ENCODE peak calls at places on chromosomes 4 and X, in seven cellular contexts. One of them, this sample, is unnamed.

GRCh38 chr4:189502841-189503240 is 437.8 kb upstream of the FRG1 start:
- DNase-seq in MV-4-11: no peak
- DNase-seq in activated CD4-positive, alpha-beta T cell treated with anti-CD3 and anti-CD28 coated beads, Interleukin-2, amount 10 ng/mL, durations not matched to agents 7 days and 5 days: no peak
- DNase-seq in HEK293T: no peak
- DNase-seq in MG63: no peak
- DNase-seq in GM04504: no peak
- DNase-seq in NCI-H2171 treated with DMSO at 0.1 percent for 48 hours: no peak
- DNase-seq in this sample: no peak

GRCh38 chrX:154603438-154604430 is 15.3 kb downstream of the CTAG1B start:
- DNase-seq in MV-4-11: peak
- DNase-seq in activated CD4-positive, alpha-beta T cell treated with anti-CD3 and anti-CD28 coated beads, Interleukin-2, amount 10 ng/mL, durations not matched to agents 7 days and 5 days: no peak
- DNase-seq in HEK293T: peak
- DNase-seq in MG63: peak
- DNase-seq in GM04504: no peak
- DNase-seq in NCI-H2171 treated with DMSO at 0.1 percent for 48 hours: no peak
- DNase-seq in this sample: peak

GRCh38 chrX:74526786-74527185 is 87.6 kb downstream of the RLIM start:
- DNase-seq in MV-4-11: no peak
- DNase-seq in activated CD4-positive, alpha-beta T cell treated with anti-CD3 and anti-CD28 coated beads, Interleukin-2, amount 10 ng/mL, durations not matched to agents 7 days and 5 days: no peak
- DNase-seq in HEK293T: no peak
- DNase-seq in MG63: no peak
- DNase-seq in GM04504: no peak
- DNase-seq in NCI-H2171 treated with DMSO at 0.1 percent for 48 hours: no peak
- DNase-seq in this sample: no peak

GRCh38 chrX:49287665-49288064 is 15.8 kb upstream of the GAGE10 start:
- DNase-seq in MV-4-11: no peak
- DNase-seq in activated CD4-positive, alpha-beta T cell treated with anti-CD3 and anti-CD28 coated beads, Interleukin-2, amount 10 ng/mL, durations not matched to agents 7 days and 5 days: no peak
- DNase-seq in HEK293T: no peak
- DNase-seq in MG63: no peak
- DNase-seq in GM04504: no peak
- DNase-seq in NCI-H2171 treated with DMSO at 0.1 percent for 48 hours: no peak
- DNase-seq in this sample: no peak

GRCh38 chrX:101429934-101430333 is 21.9 kb downstream of the HNRNPH2 start:
- DNase-seq in MV-4-11: no peak
- DNase-seq in activated CD4-positive, alpha-beta T cell treated with anti-CD3 and anti-CD28 coated beads, Interleukin-2, amount 10 ng/mL, durations not matched to agents 7 days and 5 days: no peak
- DNase-seq in HEK293T: no peak
- DNase-seq in MG63: no peak
- DNase-seq in GM04504: no peak
- DNase-seq in NCI-H2171 treated with DMSO at 0.1 percent for 48 hours: no peak
- DNase-seq in this sample: no peak

GRCh38 chr4:4206204-4206603 is 20.5 kb downstream of the OTOP1 start:
- DNase-seq in MV-4-11: no peak
- DNase-seq in activated CD4-positive, alpha-beta T cell treated with anti-CD3 and anti-CD28 coated beads, Interleukin-2, amount 10 ng/mL, durations not matched to agents 7 days and 5 days: no peak
- DNase-seq in HEK293T: no peak
- DNase-seq in MG63: no peak
- DNase-seq in GM04504: no peak
- DNase-seq in NCI-H2171 treated with DMSO at 0.1 percent for 48 hours: no peak
- DNase-seq in this sample: no peak

GRCh38 chrX:149539283-149540132 is 1.3 kb upstream of the EOLA1 start:
- DNase-seq in MV-4-11: peak
- DNase-seq in activated CD4-positive, alpha-beta T cell treated with anti-CD3 and anti-CD28 coated beads, Interleukin-2, amount 10 ng/mL, durations not matched to agents 7 days and 5 days: peak
- DNase-seq in HEK293T: peak
- DNase-seq in MG63: peak
- DNase-seq in GM04504: peak
- DNase-seq in NCI-H2171 treated with DMSO at 0.1 percent for 48 hours: peak
- DNase-seq in this sample: peak

GRCh38 chr4:33924239-33924638 is 2320.1 kb downstream of the ARAP2 start:
- DNase-seq in MV-4-11: peak
- DNase-seq in activated CD4-positive, alpha-beta T cell treated with anti-CD3 and anti-CD28 coated beads, Interleukin-2, amount 10 ng/mL, durations not matched to agents 7 days and 5 days: no peak
- DNase-seq in HEK293T: peak
- DNase-seq in MG63: peak
- DNase-seq in GM04504: peak
- DNase-seq in NCI-H2171 treated with DMSO at 0.1 percent for 48 hours: peak
- DNase-seq in this sample: no peak

GRCh38 chr4:71275570-71275969 is 63.2 kb upstream of the SLC4A4 start:
- DNase-seq in MV-4-11: peak
- DNase-seq in activated CD4-positive, alpha-beta T cell treated with anti-CD3 and anti-CD28 coated beads, Interleukin-2, amount 10 ng/mL, durations not matched to agents 7 days and 5 days: no peak
- DNase-seq in HEK293T: no peak
- DNase-seq in MG63: no peak
- DNase-seq in GM04504: no peak
- DNase-seq in NCI-H2171 treated with DMSO at 0.1 percent for 48 hours: no peak
- DNase-seq in this sample: peak

GRCh38 chrX:7127058-7127457 is 20.5 kb upstream of the STS start:
- DNase-seq in MV-4-11: no peak
- DNase-seq in activated CD4-positive, alpha-beta T cell treated with anti-CD3 and anti-CD28 coated beads, Interleukin-2, amount 10 ng/mL, durations not matched to agents 7 days and 5 days: no peak
- DNase-seq in HEK293T: no peak
- DNase-seq in MG63: no peak
- DNase-seq in GM04504: no peak
- DNase-seq in NCI-H2171 treated with DMSO at 0.1 percent for 48 hours: no peak
- DNase-seq in this sample: no peak